ENCODE peak calls at places on chromosomes 4 and X, in five cellular contexts. One of them, this sample, is unnamed.

GRCh38 chr4:153166971-153167501 is 37.2 kb upstream of the TRIM2 start:
- DNase-seq in lung: no peak
- DNase-seq in cardiac muscle cell: peak
- DNase-seq in uterus: no peak
- DNase-seq in coronary artery: no peak
- DNase-seq in this sample: no peak

GRCh38 chr4:95213361-95213760 is 335.4 kb downstream of the UNC5C start:
- DNase-seq in uterus: no peak
- DNase-seq in coronary artery: no peak
- DNase-seq in cardiac muscle cell: peak
- DNase-seq in lung: no peak
- DNase-seq in this sample: no peak

GRCh38 chr4:37268311-37268710 is 23.8 kb downstream of the NWD2 start:
- DNase-seq in cardiac muscle cell: no peak
- DNase-seq in coronary artery: no peak
- DNase-seq in lung: no peak
- DNase-seq in uterus: no peak
- DNase-seq in this sample: no peak

GRCh38 chr4:143700420-143701352 is at the start of gene FREM3:
- DNase-seq in cardiac muscle cell: no peak
- DNase-seq in coronary artery: no peak
- DNase-seq in lung: no peak
- DNase-seq in uterus: no peak
- DNase-seq in this sample: no peak

GRCh38 chr4:107219681-107220080 is 183.6 kb upstream of the DKK2 start:
- DNase-seq in coronary artery: no peak
- DNase-seq in uterus: no peak
- DNase-seq in cardiac muscle cell: peak
- DNase-seq in lung: no peak
- DNase-seq in this sample: no peak

GRCh38 chrX:19121898-19122640 is at the start of gene ADGRG2:
- DNase-seq in lung: peak
- DNase-seq in uterus: peak
- DNase-seq in coronary artery: no peak
- DNase-seq in cardiac muscle cell: peak
- DNase-seq in this sample: no peak

GRCh38 chrX:148984238-148984637 is 483.8 kb downstream of the AFF2 start:
- DNase-seq in lung: no peak
- DNase-seq in cardiac muscle cell: no peak
- DNase-seq in uterus: no peak
- DNase-seq in coronary artery: no peak
- DNase-seq in this sample: no peak

GRCh38 chr4:2746891-2747695 is 9.0 kb downstream of the TNIP2 start:
- DNase-seq in lung: no peak
- DNase-seq in cardiac muscle cell: no peak
- DNase-seq in uterus: no peak
- DNase-seq in coronary artery: no peak
- DNase-seq in this sample: no peak

GRCh38 chr4:10629394-10629793 is 55.2 kb downstream of the CLNK start:
- DNase-seq in lung: no peak
- DNase-seq in cardiac muscle cell: no peak
- DNase-seq in uterus: no peak
- DNase-seq in coronary artery: no peak
- DNase-seq in this sample: no peak

DNA sequence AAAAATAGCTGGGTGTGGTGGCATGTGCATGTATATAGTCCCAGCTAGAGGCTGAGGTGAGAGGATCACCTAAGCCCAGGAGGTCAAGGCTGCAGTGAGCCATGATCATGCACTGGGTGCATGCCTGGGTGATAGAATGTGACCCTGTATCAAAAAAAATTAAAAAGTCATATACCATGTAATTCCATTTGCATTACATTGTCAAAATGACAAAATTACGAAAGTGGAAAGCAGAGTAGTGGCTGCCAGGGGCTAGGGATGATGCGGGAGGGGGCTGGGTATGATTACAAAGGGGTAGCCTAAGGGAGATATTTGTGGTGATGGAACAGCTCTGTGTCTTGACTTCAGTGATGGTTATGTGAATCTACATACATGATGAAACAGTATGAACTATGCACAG is 97.8 kb downstream of the KDR start:
- DNase-seq in coronary artery: no peak
- DNase-seq in lung: no peak
- DNase-seq in cardiac muscle cell: no peak
- DNase-seq in uterus: no peak
- DNase-seq in this sample: no peak
- TF ChIP-seq CTCF in coronary artery: no peak
- TF ChIP-seq CTCF in lung: no peak
- TF ChIP-seq CTCF in cardiac muscle cell: no peak
- TF ChIP-seq CTCF in uterus: no peak
- TF ChIP-seq CTCF in this sample: no peak

GRCh38 chr4:26830701-26831100 is 29.9 kb upstream of the STIM2 start:
- DNase-seq in lung: no peak
- DNase-seq in cardiac muscle cell: no peak
- DNase-seq in uterus: no peak
- DNase-seq in coronary artery: no peak
- DNase-seq in this sample: no peak

GRCh38 chr4:26830016-26830415 is 30.6 kb upstream of the STIM2 start:
- DNase-seq in lung: no peak
- DNase-seq in uterus: no peak
- DNase-seq in cardiac muscle cell: no peak
- DNase-seq in coronary artery: no peak
- DNase-seq in this sample: no peak

GRCh38 chr4:26827798-26828197 is 32.8 kb upstream of the STIM2 start:
- DNase-seq in uterus: no peak
- DNase-seq in lung: no peak
- DNase-seq in cardiac muscle cell: no peak
- DNase-seq in coronary artery: no peak
- DNase-seq in this sample: no peak

GRCh38 chr4:26826721-26827120 is 33.9 kb upstream of the STIM2 start:
- DNase-seq in coronary artery: no peak
- DNase-seq in cardiac muscle cell: peak
- DNase-seq in uterus: no peak
- DNase-seq in lung: peak
- DNase-seq in this sample: no peak

GRCh38 chr4:26829018-26829417 is 31.6 kb upstream of the STIM2 start:
- DNase-seq in uterus: no peak
- DNase-seq in coronary artery: no peak
- DNase-seq in lung: no peak
- DNase-seq in cardiac muscle cell: no peak
- DNase-seq in this sample: no peak
- TF ChIP-seq CTCF in uterus: no peak
- TF ChIP-seq CTCF in coronary artery: no peak
- TF ChIP-seq CTCF in lung: no peak
- TF ChIP-seq CTCF in cardiac muscle cell: no peak
- TF ChIP-seq CTCF in this sample: no peak

DNA sequence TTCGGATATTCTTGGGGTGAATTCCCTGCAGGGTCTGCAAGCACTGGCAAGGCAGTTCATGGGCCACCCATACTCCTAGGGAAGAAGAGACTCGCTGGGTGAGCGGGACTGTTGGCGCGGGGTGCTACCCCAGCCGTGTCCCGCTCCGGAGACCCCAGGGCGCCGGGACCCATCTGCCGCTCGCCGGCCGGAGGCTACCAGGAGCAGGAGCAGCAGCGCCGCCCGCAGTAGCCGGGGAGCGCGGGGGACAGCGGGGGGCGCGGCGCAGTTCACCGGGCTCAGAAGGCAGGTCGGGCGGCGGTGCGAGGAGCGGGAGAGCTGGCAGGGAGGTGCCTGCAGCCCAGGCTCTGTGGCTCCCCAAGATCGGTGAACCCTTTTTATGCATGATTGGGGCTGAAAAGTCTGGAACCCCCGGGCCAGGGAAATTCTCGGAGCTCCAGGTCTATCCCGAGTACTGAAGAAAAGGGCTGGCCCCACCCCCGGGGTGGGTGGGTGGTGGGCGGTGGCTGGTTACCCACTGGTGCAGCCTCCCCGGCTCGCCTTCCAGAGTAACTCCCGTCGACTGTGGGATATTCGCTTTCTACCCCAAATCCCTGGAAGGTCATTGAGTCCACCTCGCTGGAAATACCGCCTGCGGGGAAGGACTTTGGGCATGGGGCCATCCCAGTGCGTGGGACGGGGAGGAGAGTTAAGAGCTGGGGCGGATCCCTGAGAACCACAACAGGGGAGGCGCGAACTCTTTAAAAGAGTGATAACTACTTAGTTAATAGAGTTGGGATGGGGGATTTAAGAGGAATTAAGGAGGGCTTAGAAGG is 37.6 kb downstream of the PF4 start:
- DNase-seq in uterus: no peak
- DNase-seq in cardiac muscle cell: peak
- DNase-seq in coronary artery: no peak
- DNase-seq in lung: peak
- DNase-seq in this sample: no peak
- TF ChIP-seq CTCF in uterus: no peak
- TF ChIP-seq CTCF in cardiac muscle cell: peak
- TF ChIP-seq CTCF in coronary artery: no peak
- TF ChIP-seq CTCF in lung: no peak
- TF ChIP-seq CTCF in this sample: no peak

GRCh38 chr4:178293601-178294000 is 851.4 kb upstream of the AGA start:
- DNase-seq in lung: no peak
- DNase-seq in cardiac muscle cell: no peak
- DNase-seq in coronary artery: no peak
- DNase-seq in uterus: no peak
- DNase-seq in this sample: no peak

DNA sequence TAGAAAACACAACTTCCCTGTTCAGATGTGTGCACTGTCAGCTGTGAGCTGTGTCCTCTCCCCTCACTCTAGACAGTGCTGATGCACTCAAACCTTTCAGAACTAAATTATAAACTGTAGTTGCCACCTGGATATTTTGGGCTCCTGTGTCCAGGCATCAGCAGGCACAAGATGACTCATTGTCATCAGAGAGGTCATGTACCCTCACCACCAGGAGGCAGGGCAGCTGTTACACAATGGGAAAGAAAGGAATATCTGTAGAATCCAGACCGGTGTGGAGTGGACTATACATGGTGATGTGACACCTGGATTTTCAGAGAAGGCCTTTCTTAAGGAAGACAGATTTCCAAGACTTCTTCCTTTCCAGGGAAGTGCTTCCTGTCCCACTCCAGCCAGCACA is 854.4 kb upstream of the AGA start:
- DNase-seq in coronary artery: no peak
- DNase-seq in uterus: no peak
- DNase-seq in cardiac muscle cell: no peak
- DNase-seq in lung: no peak
- DNase-seq in this sample: no peak
- TF ChIP-seq CTCF in coronary artery: no peak
- TF ChIP-seq CTCF in uterus: no peak
- TF ChIP-seq CTCF in cardiac muscle cell: no peak
- TF ChIP-seq CTCF in lung: no peak
- TF ChIP-seq CTCF in this sample: no peak

GRCh38 chrX:101462892-101463291 is 22.4 kb upstream of the ARMCX4 start:
- DNase-seq in lung: peak
- DNase-seq in coronary artery: no peak
- DNase-seq in cardiac muscle cell: peak
- DNase-seq in uterus: no peak
- DNase-seq in this sample: no peak
- TF ChIP-seq CTCF in lung: no peak
- TF ChIP-seq CTCF in coronary artery: no peak
- TF ChIP-seq CTCF in cardiac muscle cell: peak
- TF ChIP-seq CTCF in uterus: no peak
- TF ChIP-seq CTCF in this sample: peak

DNA sequence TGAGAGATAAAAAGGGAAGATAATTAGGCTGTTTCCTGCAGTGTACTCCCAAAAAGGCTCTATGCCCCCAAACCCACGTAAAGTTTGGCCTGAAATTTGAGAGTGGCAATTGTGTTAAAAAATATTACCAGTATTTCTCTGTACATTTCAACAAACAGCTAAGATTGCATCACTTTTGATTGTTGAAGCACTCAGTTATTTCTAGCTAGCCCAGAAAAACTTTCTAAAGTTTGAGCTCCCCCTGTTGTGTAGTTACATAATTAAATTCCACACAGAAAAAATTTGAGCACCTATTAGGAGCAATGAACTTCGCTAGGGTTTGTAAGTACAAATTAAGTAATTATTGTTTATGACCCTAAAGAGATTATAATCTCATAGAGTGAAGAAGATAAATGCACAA is 109.4 kb downstream of the DLG3 start:
- DNase-seq in uterus: no peak
- DNase-seq in cardiac muscle cell: peak
- DNase-seq in lung: no peak
- DNase-seq in coronary artery: no peak
- DNase-seq in this sample: no peak
- TF ChIP-seq CTCF in uterus: peak
- TF ChIP-seq CTCF in cardiac muscle cell: peak
- TF ChIP-seq CTCF in lung: no peak
- TF ChIP-seq CTCF in coronary artery: no peak
- TF ChIP-seq CTCF in this sample: no peak

DNA sequence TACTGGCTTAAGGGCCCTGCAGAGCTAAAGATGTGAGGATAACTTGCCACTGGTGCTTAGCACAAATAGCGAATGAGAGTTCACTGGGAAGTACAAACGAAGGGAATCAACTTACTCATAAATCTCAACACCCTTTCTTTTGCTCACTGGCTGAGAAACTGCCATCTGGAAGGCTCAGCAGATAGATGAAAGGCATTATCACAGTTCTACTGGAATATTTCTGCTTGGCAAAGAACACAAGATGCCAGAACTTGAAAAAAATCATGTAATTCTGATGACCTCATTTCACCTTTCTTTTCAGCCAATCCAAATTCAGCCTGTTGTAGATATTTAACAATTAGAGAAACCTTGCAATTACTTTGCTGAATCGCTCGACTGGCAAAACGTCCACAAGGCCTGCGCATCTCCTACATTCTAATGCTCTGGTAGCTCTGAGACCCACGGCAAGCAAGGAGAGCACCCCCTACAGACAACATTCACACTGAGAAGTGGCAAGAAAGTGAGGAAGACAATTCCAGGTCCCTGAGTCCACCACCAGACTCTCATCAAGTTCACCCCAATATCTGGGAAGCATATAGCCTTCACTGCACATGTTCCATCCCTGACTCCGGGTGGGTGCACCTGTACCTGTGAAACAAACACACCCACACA is 27.5 kb downstream of the TSPAN5 start:
- DNase-seq in uterus: no peak
- DNase-seq in cardiac muscle cell: peak
- DNase-seq in coronary artery: no peak
- DNase-seq in lung: no peak
- DNase-seq in this sample: no peak
- TF ChIP-seq CTCF in uterus: no peak
- TF ChIP-seq CTCF in cardiac muscle cell: peak
- TF ChIP-seq CTCF in coronary artery: no peak
- TF ChIP-seq CTCF in lung: no peak
- TF ChIP-seq CTCF in this sample: no peak

This sample was measured in type B pancreatic cell.